ENCODE peak calls at places on chromosomes 11 and 22, in five cellular contexts. One of them, this sample, is unnamed.

GRCh38 chr22:50702821-50703725 is 30.4 kb downstream of the SHANK3 start:
- DNase-seq in pancreas: no peak
- DNase-seq in effector memory CD4-positive, alpha-beta T cell: no peak
- DNase-seq in uterus: no peak
- DNase-seq in GM12878: no peak
- DNase-seq in this sample: no peak

GRCh38 chr22:37639771-37640590 is 512 bp downstream of the SH3BP1 start:
- DNase-seq in pancreas: peak; percentile 56
- DNase-seq in effector memory CD4-positive, alpha-beta T cell: no peak
- DNase-seq in GM12878: no peak
- DNase-seq in uterus: no peak
- DNase-seq in this sample: no peak

GRCh38 chr11:7530013-7530412 is 16.2 kb downstream of the PPFIBP2 start:
- DNase-seq in uterus: no peak
- DNase-seq in effector memory CD4-positive, alpha-beta T cell: no peak
- DNase-seq in pancreas: no peak
- DNase-seq in GM12878: no peak
- DNase-seq in this sample: no peak

GRCh38 chr11:126480410-126481302 is 125.2 kb downstream of the ST3GAL4 start:
- DNase-seq in effector memory CD4-positive, alpha-beta T cell: peak; percentile 51
- DNase-seq in uterus: peak; percentile 88
- DNase-seq in pancreas: no peak
- DNase-seq in GM12878: peak; percentile 51
- DNase-seq in this sample: peak; percentile 59

GRCh38 chr11:58513747-58514367 is 6.0 kb upstream of the OR5B21 start:
- DNase-seq in effector memory CD4-positive, alpha-beta T cell: no peak
- DNase-seq in uterus: no peak
- DNase-seq in pancreas: peak; percentile 44
- DNase-seq in GM12878: no peak
- DNase-seq in this sample: peak; percentile 14

GRCh38 chr11:47216141-47216798 is 1.5 kb downstream of the DDB2 start:
- DNase-seq in GM12878: peak; percentile 30
- DNase-seq in uterus: peak; percentile 43
- DNase-seq in effector memory CD4-positive, alpha-beta T cell: no peak
- DNase-seq in pancreas: no peak
- DNase-seq in this sample: no peak

GRCh38 chr22:46651316-46651715 is 31.1 kb downstream of the GRAMD4 start:
- DNase-seq in uterus: no peak
- DNase-seq in GM12878: no peak
- DNase-seq in effector memory CD4-positive, alpha-beta T cell: no peak
- DNase-seq in pancreas: peak; percentile 58
- DNase-seq in this sample: no peak

GRCh38 chr11:94511932-94512781 is at the start of gene C11orf97:
- DNase-seq in GM12878: no peak
- DNase-seq in uterus: peak; percentile 33
- DNase-seq in pancreas: peak; percentile 82
- DNase-seq in effector memory CD4-positive, alpha-beta T cell: peak; percentile 21
- DNase-seq in this sample: peak; percentile 31

GRCh38 chr11:107824668-107825369 is 33.8 kb downstream of the SLC35F2 start:
- DNase-seq in GM12878: no peak
- DNase-seq in effector memory CD4-positive, alpha-beta T cell: no peak
- DNase-seq in uterus: no peak
- DNase-seq in pancreas: no peak
- DNase-seq in this sample: no peak

GRCh38 chr11:108592591-108593213 is 866 bp downstream of the EXPH5 start:
- DNase-seq in pancreas: peak; percentile 64
- DNase-seq in effector memory CD4-positive, alpha-beta T cell: no peak
- DNase-seq in uterus: no peak
- DNase-seq in GM12878: no peak
- DNase-seq in this sample: no peak

GRCh38 chr11:117597083-117597482 is 199.9 kb downstream of the DSCAML1 start:
- DNase-seq in uterus: no peak
- DNase-seq in pancreas: no peak
- DNase-seq in GM12878: no peak
- DNase-seq in effector memory CD4-positive, alpha-beta T cell: no peak
- DNase-seq in this sample: no peak

GRCh38 chr22:50302041-50302541 is 5.4 kb downstream of the PLXNB2 start:
- DNase-seq in uterus: no peak
- DNase-seq in GM12878: no peak
- DNase-seq in effector memory CD4-positive, alpha-beta T cell: no peak
- DNase-seq in pancreas: no peak
- DNase-seq in this sample: no peak

GRCh38 chr11:60280412-60280811 is at the start of gene MS4A4A:
- DNase-seq in GM12878: no peak
- DNase-seq in uterus: no peak
- DNase-seq in pancreas: no peak
- DNase-seq in effector memory CD4-positive, alpha-beta T cell: no peak
- DNase-seq in this sample: no peak

GRCh38 chr11:33329705-33330329 is 72.6 kb downstream of the HIPK3 start:
- DNase-seq in uterus: peak; percentile 27
- DNase-seq in pancreas: no peak
- DNase-seq in effector memory CD4-positive, alpha-beta T cell: peak; percentile 14
- DNase-seq in GM12878: no peak
- DNase-seq in this sample: no peak

GRCh38 chr11:30504468-30504867 is 81.7 kb downstream of the MPPED2 start:
- DNase-seq in GM12878: no peak
- DNase-seq in effector memory CD4-positive, alpha-beta T cell: no peak
- DNase-seq in uterus: no peak
- DNase-seq in pancreas: no peak
- DNase-seq in this sample: no peak

GRCh38 chr11:30505603-30506002 is 80.5 kb downstream of the MPPED2 start:
- DNase-seq in uterus: no peak
- DNase-seq in pancreas: no peak
- DNase-seq in effector memory CD4-positive, alpha-beta T cell: no peak
- DNase-seq in GM12878: no peak
- DNase-seq in this sample: no peak

GRCh38 chr11:30501744-30502143 is 84.4 kb downstream of the MPPED2 start:
- DNase-seq in pancreas: no peak
- DNase-seq in effector memory CD4-positive, alpha-beta T cell: no peak
- DNase-seq in uterus: no peak
- DNase-seq in GM12878: no peak
- DNase-seq in this sample: no peak

GRCh38 chr11:30499940-30500339 is 86.2 kb downstream of the MPPED2 start:
- DNase-seq in uterus: no peak
- DNase-seq in GM12878: no peak
- DNase-seq in pancreas: no peak
- DNase-seq in effector memory CD4-positive, alpha-beta T cell: no peak
- DNase-seq in this sample: no peak

GRCh38 chr11:30503156-30503555 is 83.0 kb downstream of the MPPED2 start:
- DNase-seq in GM12878: no peak
- DNase-seq in uterus: no peak
- DNase-seq in pancreas: no peak
- DNase-seq in effector memory CD4-positive, alpha-beta T cell: no peak
- DNase-seq in this sample: no peak
- H3K27ac ChIP-seq in GM12878: no peak overlapping the region
- H3K27ac ChIP-seq in uterus: no peak overlapping the region
- H3K27ac ChIP-seq in pancreas: no peak overlapping the region
- H3K27ac ChIP-seq in effector memory CD4-positive, alpha-beta T cell: no peak overlapping the region
- H3K27ac ChIP-seq in this sample: no peak overlapping the region

DNA sequence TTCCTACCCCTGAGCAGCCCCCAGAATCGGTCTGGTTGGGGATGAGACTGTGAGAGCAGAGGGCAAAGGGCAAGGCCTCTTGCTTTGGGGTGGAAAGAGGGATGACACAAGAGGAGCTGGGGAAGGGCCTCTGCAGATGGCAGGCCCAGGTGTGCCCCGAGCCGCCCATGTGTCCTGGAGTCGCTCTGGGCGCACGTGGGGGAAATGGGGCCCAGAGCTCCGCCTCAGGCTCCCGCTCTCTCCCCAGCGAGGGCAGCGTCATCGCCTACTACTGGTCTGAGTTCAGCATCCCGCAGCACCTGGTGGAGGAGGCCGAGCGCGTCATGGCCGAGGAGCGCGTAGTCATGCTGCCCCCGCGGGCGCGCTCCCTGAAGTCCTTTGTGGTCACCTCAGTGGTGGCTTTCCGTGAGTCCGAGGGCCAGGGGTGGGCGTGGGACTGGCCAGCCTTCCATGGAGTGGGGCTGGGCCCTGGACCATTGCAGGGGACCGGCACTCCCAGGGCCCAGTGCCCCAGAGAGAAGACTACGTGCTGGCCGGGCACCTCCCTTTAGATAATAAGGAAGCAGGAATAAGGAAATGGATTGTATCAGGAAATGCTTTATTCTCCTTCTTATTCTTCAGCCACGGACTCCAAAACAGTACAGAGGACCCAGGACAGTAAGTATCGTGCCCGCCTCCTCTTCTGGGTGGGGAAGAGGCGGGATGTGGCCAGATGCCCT is 30.1 kb downstream of the ST14 start:
- DNase-seq in uterus: no peak
- DNase-seq in GM12878: no peak
- DNase-seq in pancreas: no peak
- DNase-seq in effector memory CD4-positive, alpha-beta T cell: no peak
- DNase-seq in this sample: no peak
- H3K27ac ChIP-seq in uterus: no peak overlapping the region
- H3K27ac ChIP-seq in GM12878: no peak overlapping the region
- H3K27ac ChIP-seq in pancreas: peak overlapping the region; percentile 10
- H3K27ac ChIP-seq in effector memory CD4-positive, alpha-beta T cell: no peak overlapping the region
- H3K27ac ChIP-seq in this sample: no peak overlapping the region

GRCh38 chr22:31618057-31618456 is 44.0 kb downstream of the PISD start:
- DNase-seq in pancreas: peak; percentile 59
- DNase-seq in effector memory CD4-positive, alpha-beta T cell: no peak
- DNase-seq in uterus: no peak
- DNase-seq in GM12878: no peak
- DNase-seq in this sample: no peak
- H3K27ac ChIP-seq in pancreas: no peak overlapping the region
- H3K27ac ChIP-seq in effector memory CD4-positive, alpha-beta T cell: no peak overlapping the region
- H3K27ac ChIP-seq in uterus: no peak overlapping the region
- H3K27ac ChIP-seq in GM12878: no peak overlapping the region
- H3K27ac ChIP-seq in this sample: no peak overlapping the region

GRCh38 chr11:39120890-39121289 is 2338.6 kb downstream of the LRRC4C start:
- DNase-seq in effector memory CD4-positive, alpha-beta T cell: no peak
- DNase-seq in GM12878: no peak
- DNase-seq in pancreas: peak; percentile 33
- DNase-seq in uterus: no peak
- DNase-seq in this sample: no peak
- H3K27ac ChIP-seq in effector memory CD4-positive, alpha-beta T cell: no peak overlapping the region
- H3K27ac ChIP-seq in GM12878: no peak overlapping the region
- H3K27ac ChIP-seq in pancreas: no peak overlapping the region
- H3K27ac ChIP-seq in uterus: no peak overlapping the region
- H3K27ac ChIP-seq in this sample: no peak overlapping the region

DNA sequence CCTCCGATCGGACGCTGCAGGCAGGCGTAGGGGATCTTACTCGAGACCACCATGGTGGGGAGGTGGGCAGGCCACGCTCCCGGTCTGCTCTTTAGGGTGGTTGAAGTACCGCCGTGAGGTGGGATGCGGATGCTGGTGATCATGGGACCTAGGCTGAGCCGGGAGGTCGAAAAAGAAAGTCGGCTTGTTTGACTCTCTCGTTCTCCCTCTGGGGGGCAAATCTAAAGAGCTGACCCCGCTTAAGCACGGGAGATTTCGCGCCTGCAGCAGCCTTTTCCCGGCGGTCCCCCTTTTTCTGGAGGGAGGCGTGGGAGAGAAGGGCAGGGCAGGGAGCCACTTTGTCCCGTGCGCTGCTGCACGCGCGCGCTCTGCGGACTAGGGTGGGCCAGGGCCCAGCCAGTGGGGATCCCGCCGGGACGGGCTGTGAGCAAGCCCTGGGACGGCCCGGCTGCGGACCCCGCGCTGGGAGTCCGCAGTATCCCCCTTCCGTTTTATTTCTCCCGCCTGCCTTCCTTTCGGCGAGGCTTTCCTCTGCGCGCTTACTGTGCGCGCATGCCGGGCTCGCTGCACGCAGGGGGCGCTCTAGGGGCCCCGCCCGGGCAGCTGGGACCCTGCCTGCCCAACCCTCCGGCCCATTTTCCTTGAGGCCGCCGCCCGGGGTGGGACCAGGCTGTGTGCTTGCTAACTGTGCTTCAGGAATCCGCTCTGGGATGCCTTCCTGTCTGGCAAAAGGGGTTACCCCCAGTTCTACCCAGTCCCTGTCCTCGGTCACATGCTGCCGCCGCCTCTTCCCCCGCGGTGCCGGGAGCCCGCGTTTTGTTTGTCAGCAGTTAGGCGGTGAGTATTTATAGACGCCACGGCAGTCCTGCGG is 81.0 kb downstream of the PRR5L start:
- DNase-seq in pancreas: peak; percentile 60
- DNase-seq in effector memory CD4-positive, alpha-beta T cell: peak; percentile 36
- DNase-seq in uterus: no peak
- DNase-seq in GM12878: no peak
- DNase-seq in this sample: no peak
- H3K27ac ChIP-seq in pancreas: no peak overlapping the region
- H3K27ac ChIP-seq in effector memory CD4-positive, alpha-beta T cell: peak overlapping the region; percentile 60
- H3K27ac ChIP-seq in uterus: peak overlapping the region; percentile 68
- H3K27ac ChIP-seq in GM12878: no peak overlapping the region
- H3K27ac ChIP-seq in this sample: peak overlapping the region; percentile 22